ENCODE peak calls at places on chromosome 15, in five cellular contexts. F, X, Y, E and U are unnamed samples.

GRCh38 chr15:23437146-23437545 is 9.9 kb downstream of the GOLGA6L2 start:
- DNase-seq in F (no peak), X (no peak), Y (no peak), E (no peak), U (no peak)

GRCh38 chr15:25863067-25863967 is at the start of gene ATP10A:
- DNase-seq in F (peak; percentile 57), X (no peak), Y (peak; percentile 49), E (peak; percentile 75), U (no peak)

GRCh38 chr15:78715930-78716329 is 74.9 kb upstream of the CHRNB4 start:
- DNase-seq in F (peak; percentile 23), X (no peak), Y (no peak), E (no peak), U (no peak)

GRCh38 chr15:77030928-77031375 is 36.0 kb downstream of the PSTPIP1 start:
- DNase-seq in F (no peak), X (no peak), Y (no peak), E (no peak), U (no peak)

GRCh38 chr15:70490838-70491155 is 272.6 kb downstream of the UACA start:
- DNase-seq in F (no peak), X (no peak), Y (no peak), E (no peak), U (no peak)

GRCh38 chr15:28012231-28012630 is 86.9 kb downstream of the OCA2 start:
- DNase-seq in F (no peak), X (no peak), Y (no peak), E (no peak), U (no peak)

GRCh38 chr15:57320543-57321220 is 55.6 kb upstream of the CGNL1 start:
- DNase-seq in F (peak; percentile 83), X (no peak), Y (no peak), E (peak; percentile 75), U (no peak)

GRCh38 chr15:72342385-72342784 is 22.4 kb upstream of the CELF6 start:
- DNase-seq in F (peak; percentile 27), X (peak; percentile 6), Y (peak; percentile 41), E (no peak), U (no peak)

GRCh38 chr15:25245801-25246622 is 192.8 kb downstream of the UBE3A start:
- DNase-seq in F (no peak), X (no peak), Y (peak; percentile 7), E (peak; percentile 43), U (peak; percentile 2)

GRCh38 chr15:78064544-78064943 is 13.0 kb downstream of the TBC1D2B start:
- DNase-seq in F (peak; percentile 86), X (no peak), Y (no peak), E (no peak), U (no peak)

GRCh38 chr15:87858651-87859050 is 397.9 kb downstream of the NTRK3 start:
- DNase-seq in F (no peak), X (no peak), Y (no peak), E (no peak), U (no peak)

GRCh38 chr15:52136471-52136993 is 24.0 kb upstream of the BCL2L10 start:
- DNase-seq in F (no peak), X (no peak), Y (no peak), E (no peak), U (no peak)

GRCh38 chr15:94203321-94203720 is 28.0 kb upstream of the MCTP2 start:
- DNase-seq in F (no peak), X (no peak), Y (no peak), E (no peak), U (no peak)

GRCh38 chr15:99053380-99054024 is 45.9 kb upstream of the PGPEP1L start:
- DNase-seq in F (no peak), X (no peak), Y (no peak), E (peak; percentile 46), U (no peak)

GRCh38 chr15:29822100-29822684 is at the start of gene TJP1:
- DNase-seq in F (peak; percentile 86), X (no peak), Y (no peak), E (peak; percentile 86), U (peak; percentile 49)

GRCh38 chr15:85125056-85125661 is 143.5 kb downstream of the PDE8A start:
- DNase-seq in F (peak; percentile 63), X (no peak), Y (no peak), E (no peak), U (no peak)

GRCh38 chr15:87733522-87733921 is 523.0 kb downstream of the NTRK3 start:
- DNase-seq in F (no peak), X (no peak), Y (no peak), E (no peak), U (no peak)

GRCh38 chr15:80830677-80831076 is 51.5 kb downstream of the CEMIP start:
- DNase-seq in F (no peak), X (no peak), Y (no peak), E (no peak), U (no peak)

GRCh38 chr15:62771234-62771633 is 271.3 kb upstream of the TPM1 start:
- DNase-seq in F (no peak), X (no peak), Y (no peak), E (no peak), U (no peak)

GRCh38 chr15:80211976-80212375 is 40.0 kb downstream of the CTXND1 start:
- DNase-seq in F (no peak), X (no peak), Y (no peak), E (no peak), U (no peak)

GRCh38 chr15:46768287-46768686 is 949.0 kb upstream of the SEMA6D start:
- DNase-seq in F (no peak), X (no peak), Y (no peak), E (no peak), U (no peak)

GRCh38 chr15:68272797-68273271 is 4.7 kb upstream of the FEM1B start:
- DNase-seq in F (peak; percentile 35), X (no peak), Y (no peak), E (peak; percentile 89), U (no peak)

GRCh38 chr15:42800731-42801474 is 64.0 kb upstream of the CDAN1 start:
- DNase-seq in F (no peak), X (no peak), Y (no peak), E (no peak), U (no peak)
- TF ChIP-seq CTCF in F (no peak), X (no peak), Y (no peak), E (no peak), U (no peak)

GRCh38 chr15:97900006-97900405 is 60.5 kb upstream of the ARRDC4 start:
- DNase-seq in F (no peak), X (no peak), Y (no peak), E (no peak), U (no peak)

GRCh38 chr15:97902140-97902780 is 58.2 kb upstream of the ARRDC4 start:
- DNase-seq in F (peak; percentile 15), X (no peak), Y (no peak), E (no peak), U (peak; percentile 34)

GRCh38 chr15:97903560-97904195 is 56.8 kb upstream of the ARRDC4 start:
- DNase-seq in F (no peak), X (no peak), Y (no peak), E (no peak), U (no peak)

GRCh38 chr15:97909291-97909891 is 51.1 kb upstream of the ARRDC4 start:
- DNase-seq in F (peak; percentile 69), X (peak; percentile 23), Y (peak; percentile 61), E (peak; percentile 67), U (peak; percentile 65)

GRCh38 chr15:97904196-97904572 is 56.3 kb upstream of the ARRDC4 start:
- DNase-seq in F (peak; percentile 74), X (no peak), Y (no peak), E (peak; percentile 70), U (peak; percentile 52)
- H3K27me3 ChIP-seq in F (peaks cover 9% of the 10 kb centered on the region), X (peaks cover 4% of the 10 kb centered on the region), Y (peaks cover 4% of the 10 kb centered on the region), E (no peaks in the 10 kb centered on the region), U (no peaks in the 10 kb centered on the region)

GRCh38 chr15:65305144-65305758 is 774 bp downstream of the RNU5B-1 start:
- DNase-seq in F (no peak), X (no peak), Y (no peak), E (no peak), U (no peak)

GRCh38 chr15:65305776-65306175 is 1.3 kb downstream of the RNU5B-1 start:
- DNase-seq in F (no peak), X (no peak), Y (no peak), E (no peak), U (no peak)

GRCh38 chr15:65302061-65302460 is 2.4 kb upstream of the RNU5B-1 start:
- DNase-seq in F (no peak), X (no peak), Y (no peak), E (no peak), U (no peak)

GRCh38 chr15:65304393-65305143 is at the start of gene RNU5B-1:
- DNase-seq in F (peak; percentile 96), X (peak; percentile 44), Y (peak; percentile 61), E (peak; percentile 78), U (no peak)

DNA sequence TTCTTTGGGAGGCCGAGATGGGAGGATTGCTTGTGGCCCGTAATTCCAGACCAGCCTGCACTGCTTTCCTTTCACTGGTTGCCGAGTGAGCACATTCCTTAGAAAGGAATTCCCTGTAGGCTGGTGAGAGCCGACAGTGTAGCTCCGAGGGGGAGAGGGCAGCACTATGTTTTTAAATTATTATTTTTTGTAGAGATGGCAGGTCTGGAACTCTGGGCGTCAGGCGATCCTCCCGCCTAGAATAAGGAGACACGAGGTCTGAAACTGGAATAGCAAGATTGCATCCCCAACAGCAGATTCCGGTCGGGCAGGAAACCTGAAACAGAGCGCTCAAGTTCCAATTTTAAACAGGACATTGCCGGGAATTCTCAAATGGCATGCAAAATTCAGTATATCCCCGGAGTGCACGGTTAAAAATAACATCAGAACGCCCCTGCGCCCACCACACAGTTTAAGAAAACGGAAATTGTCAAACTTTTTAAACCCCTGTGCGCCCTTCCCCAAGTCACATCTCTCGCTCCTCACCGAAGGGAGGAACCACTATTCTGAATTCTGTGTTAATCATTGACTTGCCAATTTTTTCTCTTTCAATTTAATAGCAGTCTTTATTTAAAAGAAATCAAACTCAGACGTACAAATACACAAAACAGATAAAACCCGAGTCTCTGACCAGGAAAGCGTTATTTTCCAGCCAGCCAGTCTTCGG is 637 bp upstream of the RNU5B-1 start:
- DNase-seq in F (peak; percentile 70), X (peak; percentile 62), Y (peak; percentile 74), E (peak; percentile 85), U (peak; percentile 76)
- TF ChIP-seq CTCF in F (peak; percentile 96), X (peak; percentile 96), Y (peak; percentile 99), E (no peak), U (no peak)

DNA sequence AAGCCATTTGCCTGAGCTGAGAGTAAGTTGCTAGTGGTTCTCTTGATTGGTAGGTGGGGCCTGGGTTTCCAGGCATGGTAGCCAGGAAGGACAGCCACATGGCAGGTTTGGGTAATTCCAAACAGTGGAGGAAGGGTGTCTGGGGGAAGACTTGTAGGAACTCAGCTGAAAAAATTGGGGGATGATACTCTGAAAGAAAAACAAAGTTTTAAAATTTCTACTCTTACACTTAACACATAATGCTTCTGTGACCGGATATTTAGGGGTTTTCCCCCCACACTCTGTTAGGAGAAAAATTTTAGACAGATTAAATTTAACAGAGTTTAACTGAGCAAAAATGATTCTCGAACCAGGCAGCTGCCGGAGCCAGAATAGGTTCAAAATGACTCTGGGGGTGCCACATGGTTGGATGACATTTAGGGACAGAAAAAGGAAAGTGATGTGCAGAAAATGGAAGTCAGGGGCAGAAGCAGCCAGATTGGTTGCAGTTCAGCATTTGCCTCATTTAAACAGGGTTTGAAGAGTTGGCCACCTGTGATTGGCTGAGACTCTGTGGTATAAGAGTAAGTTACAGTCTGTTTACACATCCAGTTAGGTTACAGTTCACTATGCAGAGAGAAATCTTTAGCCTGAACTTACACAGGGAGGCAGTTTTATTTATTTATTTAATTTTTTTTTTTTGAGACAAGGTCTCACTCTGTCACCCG is 8.1 kb downstream of the B2M start:
- DNase-seq in F (no peak), X (peak; percentile 31), Y (peak; percentile 54), E (no peak), U (no peak)
- H3K27me3 ChIP-seq in F (no peaks in the 10 kb centered on the region), X (no peaks in the 10 kb centered on the region), Y (no peaks in the 10 kb centered on the region), E (no peaks in the 10 kb centered on the region), U (no peaks in the 10 kb centered on the region)

GRCh38 chr15:41474436-41474835 is 19.2 kb upstream of the ITPKA start:
- DNase-seq in F (no peak), X (no peak), Y (no peak), E (no peak), U (no peak)
- TF ChIP-seq CTCF in F (no peak), X (no peak), Y (no peak), E (no peak), U (no peak)